ENCODE peak calls at places on chromosomes 7 and 10, in four cellular contexts. Z is fibroblast of mammary gland, X is A549, U is GM23248. E is an unnamed sample.

GRCh38 chr7:83111391-83111790 is 51.3 kb downstream of the PCLO start:
- DNase-seq in X (no peak), Z (no peak), U (no peak), E (no peak)

GRCh38 chr7:74365320-74366022 is 76.3 kb downstream of the CLIP2 start:
- DNase-seq in X (peak), Z (peak), U (peak), E (peak)

GRCh38 chr7:78172138-78172887 is 373.7 kb downstream of the PHTF2 start:
- DNase-seq in U (no peak), Z (no peak), X (no peak), E (no peak)

GRCh38 chr7:79709574-79710409 is 256.3 kb upstream of the MAGI2 start:
- DNase-seq in Z (peak), U (peak), X (peak), E (peak)

GRCh38 chr7:11239311-11239710 is 265.6 kb downstream of the PHF14 start:
- DNase-seq in U (peak), X (no peak), Z (no peak), E (peak)

GRCh38 chr7:101598981-101599681 is 30.0 kb downstream of the MYL10 start:
- DNase-seq in U (no peak), X (no peak), Z (no peak), E (peak)

GRCh38 chr7:7771452-7771851 is 53.0 kb upstream of the RPA3 start:
- DNase-seq in U (peak), Z (no peak), X (no peak), E (peak)

GRCh38 chr7:45055594-45056219 is 33.1 kb downstream of the NACAD start:
- DNase-seq in U (no peak), X (no peak), Z (no peak), E (no peak)

GRCh38 chr10:43238462-43238861 is 28.4 kb downstream of the RASGEF1A start:
- DNase-seq in U (no peak), X (no peak), Z (no peak), E (no peak)

GRCh38 chr7:74535951-74536356 is 82.2 kb downstream of the GTF2IRD1 start:
- DNase-seq in X (no peak), U (no peak), Z (no peak), E (no peak)

GRCh38 chr10:35460852-35461460 is 124.6 kb downstream of the CCNY start:
- DNase-seq in Z (no peak), X (no peak), U (no peak), E (peak)

GRCh38 chr10:3099291-3100092 is 32.1 kb downstream of the PFKP start:
- DNase-seq in U (peak), Z (peak), X (no peak), E (peak)

GRCh38 chr10:17912764-17913163 is 39.0 kb upstream of the SLC39A12 start:
- DNase-seq in Z (no peak), U (no peak), X (no peak), E (no peak)

GRCh38 chr7:40551685-40552576 is 417.1 kb downstream of the SUGCT start:
- DNase-seq in X (peak), U (peak), Z (peak), E (peak)

GRCh38 chr7:1720325-1720724 is 50.2 kb downstream of the ELFN1 start:
- DNase-seq in U (no peak), Z (no peak), X (no peak), E (no peak)